ENCODE peak calls at places on chromosome 5, in ten cellular contexts. V is PC-3, P is adrenal gland, T is omental fat pad, U is GM10248, G is PC-9, B is mesothelial cell of epicardium, S is H9, I is left lung, H is ovary. R is an unnamed sample.

GRCh38 chr5:138981606-138982005 is 106.5 kb upstream of the LRRTM2 start:
- DNase-seq in V (peak), P (no peak), T (no peak), U (no peak), G (no peak), B (no peak), S (peak), I (no peak), H (no peak), R (no peak)

GRCh38 chr5:72558383-72558782 is 51.2 kb upstream of the ZNF366 start:
- DNase-seq in V (no peak), P (no peak), T (no peak), U (no peak), G (no peak), B (no peak), S (no peak), I (no peak), H (no peak), R (peak)

GRCh38 chr5:170570492-170570891 is 66.7 kb downstream of the KCNIP1 start:
- DNase-seq in V (no peak), P (no peak), T (no peak), U (no peak), G (no peak), B (no peak), S (no peak), I (no peak), H (no peak), R (no peak)

GRCh38 chr5:91443028-91443427 is 59.9 kb upstream of the ARRDC3 start:
- DNase-seq in V (peak), P (no peak), T (no peak), U (no peak), G (no peak), B (no peak), S (no peak), I (no peak), H (no peak), R (no peak)

GRCh38 chr5:63963080-63963735 is 963 bp upstream of the HTR1A start:
- DNase-seq in V (peak), P (peak), T (no peak), U (peak), G (peak), B (no peak), S (peak), I (no peak), H (peak), R (peak)

GRCh38 chr5:154197801-154198461 is 7.4 kb downstream of the GALNT10 start:
- DNase-seq in V (peak), P (no peak), T (no peak), U (no peak), G (peak), B (no peak), S (no peak), I (no peak), H (no peak), R (no peak)

GRCh38 chr5:17735771-17736170 is 101.5 kb downstream of the TAF11L14 start:
- DNase-seq in V (no peak), P (no peak), T (no peak), U (no peak), G (no peak), B (no peak), S (no peak), I (no peak), H (no peak), R (no peak)

GRCh38 chr5:143501176-143501840 is 97.8 kb upstream of the NR3C1 start:
- DNase-seq in V (no peak), P (no peak), T (no peak), U (no peak), G (no peak), B (no peak), S (no peak), I (no peak), H (no peak), R (no peak)

GRCh38 chr5:96781031-96781733 is 26.6 kb downstream of the ERAP1 start:
- DNase-seq in V (peak), P (no peak), T (no peak), U (no peak), G (peak), B (no peak), S (no peak), I (no peak), H (no peak), R (no peak)

GRCh38 chr5:99929067-99929805 is 605.9 kb upstream of the FAM174A start:
- DNase-seq in V (no peak), P (no peak), T (no peak), U (no peak), G (no peak), B (no peak), S (no peak), I (peak), H (no peak), R (no peak)

GRCh38 chr5:17305024-17305423 is 87.6 kb downstream of the BASP1 start:
- DNase-seq in V (no peak), P (no peak), T (no peak), U (no peak), G (no peak), B (no peak), S (no peak), I (no peak), H (no peak), R (no peak)

DNA sequence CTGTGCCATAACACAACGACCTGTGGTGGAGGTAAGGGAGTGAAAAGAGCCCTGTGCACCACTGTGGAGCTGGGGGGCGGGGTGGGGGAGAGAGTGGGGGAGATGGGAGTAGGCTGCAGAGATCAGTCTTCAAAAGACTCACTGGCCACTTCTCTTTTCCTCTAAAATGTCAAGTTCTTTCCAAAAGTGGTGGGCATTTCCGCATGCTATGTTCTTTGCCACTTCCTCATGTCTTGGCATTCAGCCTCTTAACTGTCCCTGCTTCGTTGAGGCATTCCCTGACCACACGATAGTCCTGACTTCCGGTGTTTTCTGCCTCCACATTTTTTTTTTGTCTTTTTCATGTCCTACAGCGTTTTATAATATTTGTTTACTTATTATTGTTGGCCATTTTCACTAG is 2.4 kb upstream of the PPP2R2B start:
- DNase-seq in V (no peak), P (no peak), T (no peak), U (no peak), G (no peak), B (no peak), S (no peak), I (no peak), H (no peak), R (no peak)
- TF ChIP-seq CTCF in V (no peak), P (no peak), T (no peak), U (no peak), G (no peak), B (no peak), S (no peak), I (no peak), H (no peak), R (no peak)

DNA sequence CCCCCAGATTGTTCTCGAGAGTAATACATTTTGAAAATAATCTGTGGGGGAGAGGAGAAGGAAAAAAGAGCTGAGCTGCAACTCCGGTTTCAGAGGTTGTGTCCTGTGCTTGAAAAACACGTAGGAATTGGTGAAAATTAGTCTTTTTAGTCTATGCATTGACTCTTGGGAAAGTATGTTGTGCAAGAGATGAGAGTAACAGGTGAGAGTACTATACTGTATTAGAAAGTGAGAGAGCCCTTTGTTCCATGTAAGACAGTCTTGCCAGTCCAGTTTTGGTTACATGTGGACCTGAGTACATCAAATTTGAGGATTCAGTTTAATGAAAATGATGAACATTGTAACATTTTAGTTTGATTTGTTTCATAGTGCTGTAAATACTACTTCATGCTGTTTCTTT is 27.8 kb downstream of the ERBIN start:
- DNase-seq in V (no peak), P (no peak), T (no peak), U (no peak), G (no peak), B (no peak), S (no peak), I (no peak), H (no peak), R (no peak)
- TF ChIP-seq CTCF in V (no peak), P (no peak), T (no peak), U (no peak), G (no peak), B (no peak), S (no peak), I (no peak), H (no peak), R (no peak)

DNA sequence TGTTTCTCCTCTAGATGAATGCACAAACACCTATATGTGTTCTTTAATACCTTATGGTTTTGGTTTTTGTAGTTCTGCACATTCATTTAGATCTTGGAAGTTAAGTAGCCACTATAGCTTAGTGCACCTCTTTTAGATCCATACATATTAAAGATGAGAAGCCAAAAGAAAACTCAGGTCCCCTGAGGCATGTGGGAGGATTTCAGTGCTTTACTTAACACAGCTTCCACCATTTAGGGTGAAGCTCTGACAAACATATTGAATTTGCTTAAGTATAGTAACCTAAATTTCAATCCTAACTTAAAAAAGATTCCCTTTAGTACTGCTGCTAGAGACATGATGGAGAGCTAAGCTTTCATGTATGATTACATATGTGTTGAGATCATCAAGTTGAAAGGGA is 25.6 kb upstream of the RICTOR start:
- DNase-seq in V (no peak), P (no peak), T (no peak), U (no peak), G (no peak), B (no peak), S (no peak), I (no peak), H (no peak), R (no peak)
- TF ChIP-seq CTCF in V (no peak), P (no peak), T (no peak), U (no peak), G (no peak), B (no peak), S (no peak), I (no peak), H (no peak), R (no peak)

GRCh38 chr5:38753776-38754175 is 92.0 kb upstream of the OSMR start:
- DNase-seq in V (no peak), P (no peak), T (no peak), U (no peak), G (no peak), B (no peak), S (no peak), I (no peak), H (no peak), R (no peak)

GRCh38 chr5:38756068-38756467 is 89.7 kb upstream of the OSMR start:
- DNase-seq in V (peak), P (no peak), T (no peak), U (no peak), G (no peak), B (no peak), S (no peak), I (no peak), H (no peak), R (no peak)

GRCh38 chr5:38752622-38753021 is 93.2 kb upstream of the OSMR start:
- DNase-seq in V (no peak), P (no peak), T (no peak), U (no peak), G (no peak), B (no peak), S (no peak), I (no peak), H (no peak), R (no peak)

GRCh38 chr5:38757451-38758245 is 88.2 kb upstream of the OSMR start:
- DNase-seq in V (no peak), P (no peak), T (no peak), U (no peak), G (no peak), B (no peak), S (no peak), I (no peak), H (peak), R (no peak)

GRCh38 chr5:38755171-38755570 is 90.6 kb upstream of the OSMR start:
- DNase-seq in V (peak), P (no peak), T (no peak), U (no peak), G (no peak), B (no peak), S (no peak), I (no peak), H (no peak), R (no peak)
- TF ChIP-seq CTCF in V (peak), P (no peak), T (no peak), U (no peak), G (no peak), B (no peak), S (no peak), I (no peak), H (no peak), R (no peak)

GRCh38 chr5:55110156-55110680 is 7.8 kb downstream of the GZMA start:
- DNase-seq in V (no peak), P (no peak), T (no peak), U (no peak), G (no peak), B (no peak), S (no peak), I (no peak), H (no peak), R (no peak)

GRCh38 chr5:55104036-55104767 is 1.8 kb downstream of the GZMA start:
- DNase-seq in V (no peak), P (no peak), T (no peak), U (no peak), G (no peak), B (no peak), S (no peak), I (no peak), H (no peak), R (no peak)

GRCh38 chr5:55104966-55105701 is 2.7 kb downstream of the GZMA start:
- DNase-seq in V (no peak), P (no peak), T (no peak), U (no peak), G (no peak), B (no peak), S (no peak), I (no peak), H (no peak), R (no peak)

GRCh38 chr5:55113327-55113726 is 10.9 kb downstream of the GZMA start:
- DNase-seq in V (no peak), P (no peak), T (no peak), U (no peak), G (no peak), B (no peak), S (no peak), I (no peak), H (no peak), R (no peak)

GRCh38 chr5:55108651-55109050 is 6.2 kb downstream of the GZMA start:
- DNase-seq in V (no peak), P (no peak), T (no peak), U (no peak), G (no peak), B (no peak), S (no peak), I (no peak), H (no peak), R (no peak)
- TF ChIP-seq CTCF in V (no peak), P (no peak), T (no peak), U (no peak), G (no peak), B (no peak), S (no peak), I (no peak), H (no peak), R (no peak)

DNA sequence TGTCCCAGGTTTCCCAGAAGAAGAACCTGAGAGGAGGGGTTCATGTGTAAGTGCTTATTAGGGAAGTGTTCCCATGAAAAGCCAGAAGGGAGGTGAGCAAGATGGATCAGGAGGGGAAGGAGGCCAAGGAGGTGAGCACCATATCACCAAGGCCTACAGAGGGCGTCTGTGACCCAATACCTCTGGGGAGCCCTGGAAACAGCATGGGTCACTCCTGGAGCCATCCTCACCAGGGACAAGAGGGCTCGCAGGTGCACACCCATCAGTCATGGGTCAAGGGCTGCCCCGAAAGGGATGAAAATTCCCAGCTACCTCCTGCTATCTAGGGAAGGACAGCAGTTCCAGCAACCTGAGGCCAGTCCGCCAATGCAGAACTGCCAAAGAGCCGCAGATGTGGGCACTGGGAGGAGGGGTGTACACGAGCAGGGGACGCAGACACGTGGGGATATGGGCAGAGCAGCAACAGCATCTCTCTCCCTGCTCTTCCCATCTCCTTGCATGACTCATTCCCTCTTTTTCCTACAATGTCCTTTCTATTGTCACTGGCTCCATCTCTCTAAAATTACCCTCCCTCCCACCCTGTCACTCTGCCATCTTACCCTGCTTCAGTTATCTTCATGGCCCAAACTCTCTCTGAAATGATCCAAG is 167.6 kb upstream of the FSTL4 start:
- DNase-seq in V (no peak), P (no peak), T (no peak), U (peak), G (no peak), B (no peak), S (peak), I (no peak), H (no peak), R (no peak)
- TF ChIP-seq CTCF in V (no peak), P (no peak), T (no peak), U (peak), G (no peak), B (no peak), S (peak), I (no peak), H (no peak), R (no peak)

DNA sequence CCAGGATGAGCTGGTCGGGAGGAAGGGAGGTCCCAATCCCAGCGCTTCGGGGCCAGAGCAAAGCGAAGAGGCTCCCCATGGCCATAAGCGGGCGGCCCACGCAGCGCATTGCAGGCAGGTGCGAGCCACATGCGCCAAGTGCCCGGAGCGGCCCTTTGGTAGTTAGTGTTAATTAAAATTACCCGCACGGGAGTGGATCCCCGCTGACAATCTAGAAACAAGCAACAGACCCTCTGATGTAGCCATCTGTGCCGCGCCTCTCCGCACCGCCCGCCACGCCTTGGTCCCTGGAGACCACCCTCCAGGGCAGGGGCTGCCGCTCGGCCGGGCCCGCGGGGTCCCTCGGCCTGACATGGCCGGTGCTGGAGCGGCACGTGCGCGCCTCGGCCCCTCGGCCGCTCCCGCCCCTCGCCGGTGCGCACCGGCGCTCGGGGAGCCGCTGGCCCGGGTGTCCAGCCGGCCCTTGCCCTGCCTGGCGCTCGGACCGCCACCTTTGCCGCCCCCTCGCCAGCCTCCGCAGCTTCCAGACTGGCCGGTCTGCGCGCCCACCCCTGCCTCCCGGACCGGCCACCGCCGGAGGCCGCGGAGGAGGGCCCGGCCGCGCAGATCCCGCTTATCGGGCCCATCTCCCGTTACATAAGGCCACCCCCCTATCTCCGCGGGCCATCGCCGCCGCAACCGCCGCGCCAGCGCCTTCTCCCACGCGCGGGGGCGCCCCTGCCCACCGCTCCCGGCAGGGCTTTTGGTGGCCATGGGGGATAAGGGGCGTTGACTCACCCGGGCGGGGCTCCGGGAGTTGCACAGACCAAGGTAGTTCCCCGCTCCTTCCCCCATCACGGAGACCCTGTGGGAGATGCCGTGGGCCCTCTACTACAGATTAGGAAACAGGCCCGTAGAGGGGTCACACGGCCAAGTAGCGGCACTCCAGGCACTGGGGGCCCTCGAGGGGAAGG is 1.9 kb upstream of the IL13 start:
- DNase-seq in V (no peak), P (peak), T (no peak), U (peak), G (no peak), B (no peak), S (peak), I (no peak), H (no peak), R (peak)
- TF ChIP-seq CTCF in V (no peak), P (no peak), T (no peak), U (peak), G (no peak), B (no peak), S (no peak), I (no peak), H (no peak), R (no peak)

DNA sequence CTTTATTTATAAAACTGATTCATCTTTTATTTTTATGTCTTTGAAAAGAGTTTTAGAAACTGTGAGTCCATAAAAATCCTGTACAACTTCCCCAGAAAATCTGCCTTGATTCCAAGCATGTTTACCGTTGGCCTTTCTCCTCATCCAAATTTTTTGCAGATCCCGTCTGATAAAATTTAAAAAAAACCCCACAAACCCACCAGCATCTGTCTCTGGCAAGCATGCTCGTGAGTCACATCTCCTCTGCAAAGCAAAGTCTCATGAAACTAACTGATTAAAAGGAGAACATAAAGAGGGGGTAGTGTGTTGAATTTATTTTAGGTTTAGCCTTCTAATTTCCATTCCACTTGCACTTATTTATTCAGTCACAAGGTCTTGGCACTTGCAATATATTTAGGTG is 109.4 kb downstream of the MAT2B start:
- DNase-seq in V (no peak), P (no peak), T (no peak), U (no peak), G (no peak), B (no peak), S (no peak), I (no peak), H (no peak), R (no peak)
- TF ChIP-seq CTCF in V (no peak), P (no peak), T (no peak), U (no peak), G (no peak), B (no peak), S (no peak), I (no peak), H (no peak), R (no peak)

DNA sequence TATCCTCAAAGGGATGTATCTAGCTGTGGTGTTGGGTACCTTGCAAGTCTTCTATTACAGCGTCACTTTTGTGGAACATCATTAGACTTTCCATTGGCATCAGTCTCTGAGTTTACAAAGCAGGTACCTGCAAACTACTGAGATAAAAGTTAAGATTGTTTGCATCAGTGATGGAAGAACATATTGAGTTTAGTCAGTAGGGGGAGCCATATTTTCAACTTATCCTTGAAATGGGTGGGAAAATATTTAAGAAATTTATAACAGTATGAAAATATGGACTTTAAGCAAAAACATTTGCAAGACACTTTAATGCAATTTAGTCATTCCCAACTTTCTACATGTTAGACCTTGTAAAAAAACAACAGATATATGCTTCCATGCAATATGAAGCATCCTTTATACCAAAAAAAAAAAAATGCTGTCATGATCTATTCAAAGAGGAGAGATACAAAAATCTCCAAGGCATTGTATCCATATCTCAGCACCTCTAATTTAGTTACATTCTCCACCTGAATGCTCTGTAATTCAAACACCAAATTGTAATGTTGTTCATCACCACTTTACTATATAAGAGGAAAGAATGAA is 98.6 kb upstream of the ADAMTS19 start:
- DNase-seq in V (peak), P (no peak), T (no peak), U (peak), G (no peak), B (no peak), S (no peak), I (no peak), H (no peak), R (no peak)
- TF ChIP-seq CTCF in V (peak), P (no peak), T (no peak), U (peak), G (peak), B (peak), S (peak), I (no peak), H (no peak), R (peak)

R was measured in glutamatergic neuron.